ENCODE peak calls at places on chromosomes 1 and 21, in six cellular contexts. A is heart right ventricle; F is AG04449; L is thoracic aorta; Z is CD8-positive, alpha-beta memory T cell; J is AG10803. U is an unnamed sample.

GRCh38 chr1:196260267-196260666 is 348.0 kb downstream of the KCNT2 start:
- DNase-seq in A (no peak), L (no peak), Z (no peak), J (no peak), F (no peak), U (no peak)

GRCh38 chr1:155008015-155008941 is 5.7 kb downstream of the ZBTB7B start:
- DNase-seq in J (no peak), Z (no peak), A (no peak), F (no peak), L (no peak), U (no peak)

GRCh38 chr1:53480678-53481077 is 21.5 kb downstream of the DMRTB1 start:
- DNase-seq in A (no peak), J (no peak), L (no peak), F (no peak), Z (no peak), U (no peak)

GRCh38 chr21:34640858-34641257 is 25.9 kb upstream of the RCAN1 start:
- DNase-seq in L (no peak), J (peak), F (peak), A (no peak), Z (no peak), U (no peak)

GRCh38 chr21:40386301-40386911 is 460.6 kb downstream of the DSCAM start:
- DNase-seq in J (no peak), L (no peak), Z (no peak), F (no peak), A (peak), U (peak)

GRCh38 chr1:202952818-202953217 is 5.3 kb downstream of the ADIPOR1 start:
- DNase-seq in J (peak), A (peak), L (no peak), Z (no peak), F (no peak), U (no peak)

GRCh38 chr1:185672719-185673360 is 61.4 kb upstream of the HMCN1 start:
- DNase-seq in Z (no peak), L (no peak), J (no peak), F (no peak), A (no peak), U (no peak)

GRCh38 chr1:31831397-31832378 is 15.9 kb upstream of the SPOCD1 start:
- DNase-seq in L (no peak), F (no peak), J (peak), A (no peak), Z (no peak), U (no peak)

GRCh38 chr21:41659791-41660560 is 106.9 kb downstream of the RIPK4 start:
- DNase-seq in F (no peak), Z (no peak), L (peak), J (peak), A (no peak), U (no peak)

GRCh38 chr1:88013485-88013884 is 670.6 kb upstream of the PKN2 start:
- DNase-seq in A (no peak), Z (no peak), F (no peak), J (no peak), L (no peak), U (no peak)

GRCh38 chr1:6414443-6414844 is 5.3 kb downstream of the HES2 start:
- DNase-seq in Z (no peak), A (no peak), J (peak), F (no peak), L (no peak), U (peak)

GRCh38 chr1:172391972-172392371 is 28.5 kb upstream of the C1orf105 start:
- DNase-seq in Z (no peak), F (no peak), J (peak), L (no peak), A (no peak), U (no peak)

GRCh38 chr1:158939180-158939579 is 7.8 kb downstream of the PYHIN1 start:
- DNase-seq in J (no peak), A (no peak), F (no peak), L (no peak), Z (no peak), U (no peak)

GRCh38 chr1:65799601-65800000 is 6.9 kb downstream of the PDE4B start:
- DNase-seq in Z (no peak), L (no peak), A (no peak), F (no peak), J (no peak), U (no peak)

GRCh38 chr1:243393093-243393492 is 137.3 kb downstream of the SDCCAG8 start:
- DNase-seq in F (no peak), A (no peak), L (no peak), Z (no peak), J (no peak), U (no peak)

GRCh38 chr1:90045853-90046563 is 51.1 kb downstream of the ZNF326 start:
- DNase-seq in A (no peak), J (peak), L (no peak), F (no peak), Z (no peak), U (peak)

GRCh38 chr1:32273389-32274208 is 18.3 kb upstream of the HDAC1 start:
- DNase-seq in J (no peak), L (no peak), Z (peak), A (no peak), F (no peak), U (peak)

GRCh38 chr1:47229031-47229831 is 2.8 kb downstream of the TAL1 start:
- DNase-seq in L (no peak), Z (no peak), A (no peak), J (no peak), F (no peak), U (peak)

GRCh38 chr1:203346060-203346754 is 4.7 kb downstream of the FMOD start:
- DNase-seq in J (peak), Z (no peak), F (no peak), L (no peak), A (no peak), U (no peak)

GRCh38 chr1:228059536-228060457 is 22.7 kb upstream of the ARF1 start:
- DNase-seq in A (no peak), Z (peak), J (no peak), F (no peak), L (no peak), U (peak)

GRCh38 chr1:171166361-171166760 is 18.7 kb upstream of the FMO2 start:
- DNase-seq in Z (no peak), J (no peak), F (no peak), A (no peak), L (no peak), U (no peak)

GRCh38 chr21:42665026-42665425 is 11.6 kb downstream of the PDE9A start:
- DNase-seq in F (no peak), A (no peak), L (no peak), J (no peak), Z (no peak), U (no peak)

GRCh38 chr1:215269955-215270354 is 187.4 kb downstream of the KCNK2 start:
- DNase-seq in Z (no peak), F (no peak), L (no peak), J (no peak), A (no peak), U (no peak)

GRCh38 chr21:45457161-45457831 is 52.3 kb downstream of the COL18A1 start:
- DNase-seq in F (no peak), L (no peak), J (no peak), Z (no peak), A (no peak), U (no peak)
- H3K4me3 ChIP-seq in F (no peak), L (peak), J (no peak), Z (no peak), A (no peak), U (no peak)

GRCh38 chr1:156928043-156928602 is 7.7 kb downstream of the LRRC71 start:
- DNase-seq in Z (no peak), F (no peak), J (no peak), L (no peak), A (no peak), U (no peak)
- H3K4me3 ChIP-seq in Z (no peak), F (peak), J (no peak), L (peak), A (peak), U (no peak)

DNA sequence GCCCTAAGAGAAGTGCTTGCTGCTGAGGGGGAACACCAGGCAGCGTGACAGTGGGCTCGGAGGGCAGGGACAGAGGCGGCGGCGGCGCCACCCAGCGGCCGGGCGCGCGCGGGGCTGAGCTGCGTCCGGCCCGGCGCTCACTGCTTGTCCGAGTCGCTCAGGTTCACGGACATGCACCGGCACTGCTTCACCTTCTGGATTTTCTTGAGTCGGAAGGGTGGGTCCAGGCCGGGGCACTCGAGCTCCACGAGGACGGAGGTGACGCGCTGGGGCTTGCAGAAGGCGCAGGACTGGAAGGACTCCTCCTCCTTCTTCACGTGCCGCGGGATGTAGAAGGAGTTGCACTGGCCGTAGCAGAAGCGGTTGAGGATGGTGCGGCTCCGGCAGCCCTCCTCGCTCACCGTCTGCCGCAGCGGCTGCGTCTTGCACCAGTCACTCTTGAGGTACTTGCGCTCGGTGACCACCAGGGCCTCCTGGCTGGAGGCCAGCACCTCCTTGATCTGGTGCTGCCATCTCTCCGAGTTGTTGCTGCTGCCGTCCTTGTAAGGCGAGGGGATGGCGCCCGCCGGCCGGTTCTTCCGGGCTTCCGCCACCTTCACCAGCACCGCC is 119.0 kb downstream of the GREM2 start:
- DNase-seq in A (no peak), F (no peak), Z (peak), J (no peak), L (no peak), U (no peak)
- H3K4me3 ChIP-seq in A (no peak), F (no peak), Z (no peak), J (no peak), L (no peak), U (no peak)

GRCh38 chr21:37855568-37856391 is 60.5 kb downstream of the KCNJ6 start:
- DNase-seq in A (no peak), J (peak), F (peak), Z (no peak), L (no peak), U (no peak)
- H3K4me3 ChIP-seq in A (no peak), J (peak), F (peak), Z (no peak), L (no peak), U (no peak)

GRCh38 chr1:164296172-164296571 is 262.8 kb upstream of the PBX1 start:
- DNase-seq in Z (no peak), A (peak), L (no peak), J (no peak), F (no peak), U (no peak)
- H3K4me3 ChIP-seq in Z (no peak), A (no peak), L (no peak), J (no peak), F (no peak), U (no peak)

DNA sequence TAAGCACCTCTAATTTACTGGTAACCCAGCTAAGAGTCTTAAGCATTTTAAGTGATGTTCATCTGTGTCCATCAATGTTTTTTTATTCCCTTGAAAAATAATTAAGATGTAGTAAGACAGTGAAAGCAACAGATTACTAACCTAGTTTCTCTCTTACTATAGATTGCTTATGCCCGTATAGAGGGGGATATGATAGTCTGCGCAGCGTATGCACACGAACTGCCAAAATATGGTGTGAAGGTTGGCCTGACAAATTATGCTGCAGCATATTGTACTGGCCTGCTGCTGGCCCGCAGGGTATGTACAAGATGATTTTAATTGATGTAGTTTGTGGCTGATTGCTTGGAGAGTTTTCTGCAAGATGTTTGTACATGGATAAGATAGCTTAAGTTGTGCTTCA is 2.8 kb downstream of the RPL5 start:
- DNase-seq in J (no peak), A (no peak), L (no peak), F (no peak), Z (no peak), U (no peak)
- H3K4me3 ChIP-seq in J (no peak), A (no peak), L (no peak), F (no peak), Z (no peak), U (no peak)

GRCh38 chr21:16305686-16306085 is 575.9 kb downstream of the USP25 start:
- DNase-seq in F (no peak), A (no peak), L (no peak), Z (no peak), J (peak), U (no peak)

GRCh38 chr21:16309250-16309971 is 579.6 kb downstream of the USP25 start:
- DNase-seq in L (no peak), J (no peak), F (no peak), Z (no peak), A (no peak), U (no peak)

GRCh38 chr21:16308269-16308668 is 578.5 kb downstream of the USP25 start:
- DNase-seq in F (no peak), L (no peak), A (no peak), Z (no peak), J (peak), U (no peak)

GRCh38 chr21:16304700-16305099 is 574.9 kb downstream of the USP25 start:
- DNase-seq in L (no peak), A (no peak), J (no peak), F (no peak), Z (no peak), U (no peak)

GRCh38 chr21:16307256-16307655 is 577.5 kb downstream of the USP25 start:
- DNase-seq in A (no peak), L (no peak), J (no peak), F (no peak), Z (no peak), U (no peak)
- H3K4me3 ChIP-seq in A (no peak), L (no peak), J (no peak), F (no peak), Z (no peak), U (no peak)

GRCh38 chr1:35454616-35455015 is 102.6 kb downstream of the KIAA0319L start:
- DNase-seq in J (peak), A (no peak), F (peak), L (no peak), Z (no peak), U (no peak)
- H3K4me3 ChIP-seq in J (no peak), A (no peak), F (no peak), L (no peak), Z (no peak), U (no peak)

U was measured in Jurkat, Clone E6-1.